ENCODE peak calls at places on chromosomes 11 and 22, in eight cellular contexts. R is lower lobe of right lung, I is H7, M is body of pancreas, D is skeletal muscle cell, W is kidney, Z is neural progenitor cell, A is OCI-LY7. Y is an unnamed sample.

GRCh38 chr11:31968774-31969433 is 122.0 kb upstream of the RCN1 start:
- DNase-seq in R (no peak), I (no peak), M (no peak), D (peak; percentile 61), W (no peak), Z (no peak), A (no peak), Y (no peak)

GRCh38 chr22:41181349-41182241 is 23.5 kb upstream of the L3MBTL2 start:
- DNase-seq in R (no peak), I (no peak), M (no peak), D (peak; percentile 25), W (peak; percentile 39), Z (no peak), A (no peak), Y (no peak)

GRCh38 chr11:29432719-29433325 is 584.0 kb downstream of the KCNA4 start:
- DNase-seq in R (no peak), I (peak; percentile 14), M (no peak), D (no peak), W (no peak), Z (peak; percentile 24), A (peak; percentile 20), Y (peak; percentile 14)

GRCh38 chr11:35981581-35981980 is 37.7 kb downstream of the LDLRAD3 start:
- DNase-seq in R (no peak), I (no peak), M (no peak), D (no peak), W (no peak), Z (no peak), A (no peak), Y (no peak)

GRCh38 chr11:120810251-120810650 is 213.7 kb upstream of the TBCEL start:
- DNase-seq in R (no peak), I (no peak), M (no peak), D (no peak), W (no peak), Z (no peak), A (no peak), Y (no peak)

GRCh38 chr22:40035351-40035750 is 40.6 kb downstream of the FAM83F start:
- DNase-seq in R (no peak), I (no peak), M (no peak), D (no peak), W (no peak), Z (no peak), A (no peak), Y (no peak)

GRCh38 chr11:68750197-68750987 is 928 bp downstream of the TESMIN start:
- DNase-seq in R (peak; percentile 58), I (peak; percentile 94), M (no peak), D (no peak), W (peak; percentile 86), Z (peak; percentile 71), A (no peak), Y (no peak)

GRCh38 chr11:68398870-68399865 is 61.4 kb upstream of the PPP6R3 start:
- DNase-seq in R (no peak), I (peak; percentile 39), M (peak; percentile 55), D (no peak), W (no peak), Z (no peak), A (no peak), Y (no peak)

GRCh38 chr11:74001822-74002286 is 7.0 kb downstream of the UCP3 start:
- DNase-seq in R (no peak), I (no peak), M (no peak), D (no peak), W (no peak), Z (no peak), A (no peak), Y (no peak)

GRCh38 chr22:42364641-42365336 is 67.4 kb downstream of the NFAM1 start:
- DNase-seq in R (no peak), I (no peak), M (peak; percentile 10), D (no peak), W (no peak), Z (no peak), A (no peak), Y (no peak)

GRCh38 chr11:59822989-59823566 is 12.5 kb upstream of the MRPL16 start:
- DNase-seq in R (no peak), I (peak; percentile 36), M (peak; percentile 51), D (no peak), W (no peak), Z (peak; percentile 66), A (peak; percentile 84), Y (peak; percentile 80)

GRCh38 chr11:14764213-14764898 is 120.8 kb downstream of the PDE3B start:
- DNase-seq in R (no peak), I (no peak), M (no peak), D (no peak), W (no peak), Z (no peak), A (no peak), Y (no peak)

GRCh38 chr11:106495046-106495445 is 417.6 kb downstream of the AASDHPPT start:
- DNase-seq in R (no peak), I (no peak), M (no peak), D (no peak), W (no peak), Z (no peak), A (no peak), Y (no peak)

GRCh38 chr22:41917375-41917905 is 2.6 kb upstream of the SHISA8 start:
- DNase-seq in R (no peak), I (peak; percentile 65), M (no peak), D (no peak), W (no peak), Z (no peak), A (no peak), Y (no peak)

GRCh38 chr11:20102393-20102792 is 57.9 kb downstream of the DBX1 start:
- DNase-seq in R (no peak), I (no peak), M (no peak), D (no peak), W (no peak), Z (no peak), A (no peak), Y (no peak)

GRCh38 chr22:24003887-24004286 is 1.4 kb downstream of the GSTT4 start:
- DNase-seq in R (no peak), I (peak; percentile 43), M (no peak), D (no peak), W (no peak), Z (no peak), A (no peak), Y (no peak)

GRCh38 chr22:49969751-49970527 is 9.4 kb downstream of the PIM3 start:
- DNase-seq in R (peak; percentile 47), I (peak; percentile 57), M (peak; percentile 23), D (no peak), W (peak; percentile 85), Z (no peak), A (no peak), Y (peak; percentile 4)

GRCh38 chr22:20869234-20869633 is 10.4 kb downstream of the SNAP29 start:
- DNase-seq in R (no peak), I (no peak), M (no peak), D (no peak), W (no peak), Z (no peak), A (no peak), Y (no peak)

GRCh38 chr22:20868225-20868944 is 9.6 kb downstream of the SNAP29 start:
- DNase-seq in R (no peak), I (no peak), M (no peak), D (no peak), W (peak; percentile 29), Z (no peak), A (no peak), Y (no peak)

GRCh38 chr22:20865869-20866445 is 7.2 kb downstream of the SNAP29 start:
- DNase-seq in R (no peak), I (no peak), M (no peak), D (no peak), W (no peak), Z (no peak), A (no peak), Y (no peak)

GRCh38 chr22:20866716-20867115 is 7.9 kb downstream of the SNAP29 start:
- DNase-seq in R (no peak), I (no peak), M (no peak), D (no peak), W (no peak), Z (no peak), A (no peak), Y (peak; percentile 9)

GRCh38 chr22:20867179-20868099 is 8.6 kb downstream of the SNAP29 start:
- DNase-seq in R (no peak), I (no peak), M (peak; percentile 35), D (no peak), W (peak; percentile 76), Z (no peak), A (peak; percentile 10), Y (peak; percentile 89)
- H3K4me3 ChIP-seq in R (no peak overlapping the region), I (no peak overlapping the region), M (no peak overlapping the region), D (no peak overlapping the region), W (no peak overlapping the region), Z (no peak overlapping the region), A (no peak overlapping the region), Y (peak overlapping the region; percentile 47)

GRCh38 chr22:36884314-36885158 is 23.7 kb downstream of the NCF4 start:
- DNase-seq in R (no peak), I (no peak), M (no peak), D (no peak), W (no peak), Z (no peak), A (no peak), Y (no peak)
- H3K4me3 ChIP-seq in R (no peak overlapping the region), I (no peak overlapping the region), M (no peak overlapping the region), D (no peak overlapping the region), W (no peak overlapping the region), Z (no peak overlapping the region), A (no peak overlapping the region), Y (no peak overlapping the region)

GRCh38 chr11:134623711-134624110 is 211.7 kb upstream of the B3GAT1 start:
- DNase-seq in R (no peak), I (no peak), M (no peak), D (no peak), W (peak; percentile 15), Z (no peak), A (no peak), Y (no peak)
- H3K4me3 ChIP-seq in R (no peak overlapping the region), I (no peak overlapping the region), M (no peak overlapping the region), D (no peak overlapping the region), W (no peak overlapping the region), Z (no peak overlapping the region), A (no peak overlapping the region), Y (no peak overlapping the region)

GRCh38 chr11:66292543-66293332 is 1.0 kb downstream of the TMEM151A start:
- DNase-seq in R (no peak), I (peak; percentile 45), M (no peak), D (no peak), W (peak; percentile 77), Z (no peak), A (no peak), Y (no peak)

GRCh38 chr11:66289548-66290331 is 797 bp upstream of the YIF1A start:
- DNase-seq in R (peak; percentile 82), I (peak; percentile 97), M (peak; percentile 79), D (no peak), W (no peak), Z (peak; percentile 92), A (peak; percentile 81), Y (peak; percentile 71)

GRCh38 chr11:66290332-66290629 is 1.3 kb upstream of the YIF1A start:
- DNase-seq in R (no peak), I (no peak), M (no peak), D (no peak), W (no peak), Z (no peak), A (no peak), Y (no peak)

GRCh38 chr11:66291706-66292542 is at the start of gene TMEM151A:
- DNase-seq in R (no peak), I (peak; percentile 91), M (no peak), D (no peak), W (peak; percentile 73), Z (peak; percentile 59), A (no peak), Y (no peak)

DNA sequence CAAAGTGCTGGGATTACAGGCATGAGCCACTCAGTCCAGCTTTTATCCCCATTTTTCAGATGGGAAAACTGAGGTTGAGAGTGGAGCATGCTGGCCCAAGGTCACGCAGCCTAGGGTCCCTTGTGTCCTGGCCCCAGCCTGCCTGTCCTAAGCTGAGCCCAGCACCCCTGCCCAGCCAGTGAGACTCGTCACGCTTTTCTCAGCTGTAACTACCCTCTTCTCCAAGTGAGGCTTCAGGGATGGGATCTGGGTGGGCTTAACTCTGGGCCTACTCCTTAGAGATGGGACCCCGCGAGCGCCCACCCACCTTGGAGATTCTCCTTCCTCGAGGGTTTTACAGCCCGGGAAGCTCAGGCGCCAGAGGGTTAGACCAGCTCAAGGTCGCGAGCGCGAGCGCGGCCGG is 390 bp upstream of the TMEM151A start:
- DNase-seq in R (no peak), I (no peak), M (no peak), D (no peak), W (peak; percentile 78), Z (no peak), A (no peak), Y (no peak)
- H3K4me3 ChIP-seq in R (peak overlapping the region; percentile 51), I (peak overlapping the region; percentile 49), M (no peak overlapping the region), D (peak overlapping the region; percentile 20), W (no peak overlapping the region), Z (peak overlapping the region; percentile 27), A (no peak overlapping the region), Y (no peak overlapping the region)